ENCODE peak calls at places on chromosome 20, in six cellular contexts. D is AG09309, S is Panc1, T is Peyer's patch, W is NCI-H1417, P is AG04450. Q is an unnamed sample.

GRCh38 chr20:61815176-61815575 is 250.5 kb downstream of the TAF4 start:
- DNase-seq in P (no peak), T (peak), W (no peak), S (no peak), D (no peak), Q (no peak)

GRCh38 chr20:47286681-47287080 is 69.8 kb downstream of the ZMYND8 start:
- DNase-seq in S (no peak), T (no peak), D (no peak), P (no peak), W (no peak), Q (no peak)

GRCh38 chr20:35604444-35604750 is 11.2 kb upstream of the SPAG4 start:
- DNase-seq in T (no peak), W (no peak), P (no peak), S (no peak), D (no peak), Q (no peak)

GRCh38 chr20:63505723-63506122 is 6.8 kb upstream of the EEF1A2 start:
- DNase-seq in P (no peak), S (no peak), D (no peak), T (no peak), W (no peak), Q (no peak)

GRCh38 chr20:49846206-49846807 is 33.7 kb downstream of the SLC9A8 start:
- DNase-seq in W (peak), T (no peak), D (no peak), P (no peak), S (peak), Q (no peak)

GRCh38 chr20:44961868-44962267 is 1.7 kb upstream of the TOMM34 start:
- DNase-seq in S (no peak), D (no peak), T (no peak), W (no peak), P (no peak), Q (no peak)

GRCh38 chr20:58268421-58268821 is 40.0 kb upstream of the ANKRD60 start:
- DNase-seq in P (no peak), S (no peak), D (no peak), T (peak), W (no peak), Q (no peak)

GRCh38 chr20:24577271-24577909 is 108.0 kb downstream of the SYNDIG1 start:
- DNase-seq in D (no peak), P (no peak), W (no peak), T (no peak), S (no peak), Q (no peak)

GRCh38 chr20:22577515-22578220 is 6.7 kb downstream of the FOXA2 start:
- DNase-seq in D (no peak), T (peak), W (no peak), P (no peak), S (no peak), Q (no peak)

GRCh38 chr20:3887870-3888614 is 1.1 kb upstream of the PANK2 start:
- DNase-seq in P (no peak), W (peak), S (no peak), T (no peak), D (no peak), Q (no peak)

Q was measured in natural killer cell treated with Interleukin-12 subunit alpha and Interleukin-12 subunit beta and Interleukin-15 and Interleukin-18, amount 100 ng/mL, for 72 hours.